ENCODE peak calls at places on chromosomes 16 and 17, in seven cellular contexts. D is fibroblast of the aortic adventitia; Y is H7; U is fibroblast of villous mesenchyme; M is CD8-positive, alpha-beta T cell; X is colonic mucosa; E is coronary artery. H is an unnamed sample.
A peak's percentile ranks its signal among the peaks of the same experiment; 100 is the strongest.

GRCh38 chr17:55570360-55570759 is 59.1 kb upstream of the SMIM36 start:
- DNase-seq in D (no peak), Y (no peak), U (no peak), M (no peak), X (no peak), E (no peak), H (no peak)

GRCh38 chr16:57976331-57976796 is 5.4 kb upstream of the CNGB1 start:
- DNase-seq in D (peak; percentile 62), Y (no peak), U (no peak), M (no peak), X (no peak), E (no peak), H (no peak)

GRCh38 chr16:5971924-5972323 is 874.3 kb upstream of the EEF2KMT start:
- DNase-seq in D (no peak), Y (no peak), U (no peak), M (no peak), X (no peak), E (no peak), H (no peak)

GRCh38 chr16:3998793-3999478 is 117.3 kb downstream of the ADCY9 start:
- DNase-seq in D (peak; percentile 69), Y (no peak), U (peak; percentile 77), M (no peak), X (no peak), E (no peak), H (no peak)

GRCh38 chr17:29240477-29240876 is 6.2 kb upstream of the CRYBA1 start:
- DNase-seq in D (no peak), Y (no peak), U (peak; percentile 27), M (no peak), X (no peak), E (no peak), H (no peak)

GRCh38 chr17:38379448-38379847 is 27.8 kb downstream of the SOCS7 start:
- DNase-seq in D (no peak), Y (no peak), U (no peak), M (no peak), X (no peak), E (no peak), H (no peak)

GRCh38 chr17:70073326-70073725 is 1.7 kb upstream of the KCNJ16 start:
- DNase-seq in D (no peak), Y (no peak), U (no peak), M (no peak), X (no peak), E (no peak), H (no peak)

GRCh38 chr17:29148790-29149430 is 31.3 kb downstream of the MYO18A start:
- DNase-seq in D (peak; percentile 91), Y (peak; percentile 99), U (peak; percentile 93), M (peak; percentile 87), X (peak; percentile 96), E (peak; percentile 97), H (peak; percentile 83)

GRCh38 chr16:9441021-9441420 is 349.6 kb downstream of the HAPSTR1 start:
- DNase-seq in D (no peak), Y (no peak), U (no peak), M (no peak), X (peak; percentile 42), E (no peak), H (no peak)

GRCh38 chr16:4517812-4518211 is 20.8 kb downstream of the CDIP1 start:
- DNase-seq in D (peak; percentile 32), Y (peak; percentile 92), U (peak; percentile 37), M (no peak), X (no peak), E (no peak), H (no peak)

DNA sequence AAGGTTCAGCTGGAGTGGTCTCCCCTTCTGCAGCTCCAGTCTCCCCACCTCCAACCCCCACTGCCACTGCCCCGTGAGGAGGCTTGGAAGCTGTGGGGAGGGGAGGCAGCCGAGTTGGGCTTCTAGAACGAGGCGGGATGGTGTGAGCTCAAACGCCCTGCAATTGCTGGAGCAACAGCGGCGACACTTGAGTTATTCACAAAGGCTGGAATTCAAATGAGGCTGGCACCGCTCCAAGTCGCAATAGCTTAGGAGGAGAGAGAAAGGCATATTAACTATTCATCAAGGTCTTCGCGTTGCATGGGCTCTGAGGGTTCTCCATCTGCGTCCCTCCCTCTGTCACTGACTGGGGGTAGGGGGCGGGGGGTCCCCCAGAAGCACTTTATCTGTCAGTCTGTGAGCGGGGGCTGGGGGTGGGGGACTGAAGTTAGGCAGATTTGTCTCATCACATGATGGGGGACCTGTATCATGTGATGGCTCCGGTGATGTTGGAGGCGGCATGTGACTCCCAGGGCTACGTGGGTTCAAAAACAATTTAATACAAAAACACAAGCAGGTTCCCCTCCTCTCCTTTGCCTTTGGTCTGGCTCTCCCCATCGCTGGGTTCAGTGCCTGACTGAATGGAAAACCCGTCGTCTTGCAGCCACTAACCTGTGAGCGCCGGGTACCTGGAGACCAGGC is 70.5 kb downstream of the RBBP6 start:
- DNase-seq in D (peak; percentile 68), Y (peak; percentile 72), U (peak; percentile 59), M (no peak), X (peak; percentile 36), E (no peak), H (no peak)
- H3K4me3 ChIP-seq in D (no peak overlapping the region), Y (peak overlapping the region; percentile 45), U (peak overlapping the region; percentile 21), M (peak overlapping the region; percentile 15), X (no peak overlapping the region), E (peak overlapping the region; percentile 63), H (no peak overlapping the region)

DNA sequence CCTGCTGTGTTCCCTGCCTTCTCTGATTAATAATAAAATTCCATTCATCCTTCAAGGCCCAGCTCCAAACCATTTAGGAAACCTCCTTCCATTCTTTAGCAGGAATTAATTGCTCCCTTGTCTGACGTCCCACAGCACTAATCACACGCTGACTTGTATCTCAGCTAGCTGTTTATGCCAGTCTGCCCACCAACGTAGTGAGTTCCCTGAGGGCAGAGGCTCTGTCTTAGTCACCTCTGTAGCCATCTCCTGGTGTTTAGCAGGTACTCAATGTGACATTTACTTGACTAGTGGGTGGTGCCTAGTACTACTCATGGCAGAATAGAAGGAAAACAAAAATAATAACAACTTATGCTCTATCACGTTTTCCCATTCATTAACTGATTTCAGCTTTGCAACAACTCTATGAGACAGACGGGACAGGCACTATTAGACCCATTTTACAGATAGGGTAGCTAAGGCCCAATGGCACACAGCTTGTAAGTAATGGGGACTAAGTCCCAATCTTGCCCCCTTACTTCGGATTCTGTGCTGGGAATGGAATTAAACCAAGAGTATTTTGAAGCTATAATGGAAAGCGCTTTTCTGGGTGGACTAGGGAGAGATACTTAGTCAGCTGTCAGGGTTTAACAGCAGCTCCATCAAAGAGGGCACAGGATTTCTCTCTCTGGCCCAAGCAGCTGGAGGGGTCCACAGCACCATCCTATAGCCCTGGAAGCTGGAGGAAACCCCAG is 931 bp upstream of the WIPF2 start:
- DNase-seq in D (no peak), Y (no peak), U (no peak), M (peak; percentile 21), X (no peak), E (no peak), H (no peak)
- H3K4me3 ChIP-seq in D (no peak overlapping the region), Y (peak overlapping the region; percentile 73), U (no peak overlapping the region), M (peak overlapping the region; percentile 83), X (no peak overlapping the region), E (peak overlapping the region; percentile 85), H (no peak overlapping the region)

GRCh38 chr16:89077076-89077475 is 16.6 kb upstream of the ACSF3 start:
- DNase-seq in D (no peak), Y (no peak), U (no peak), M (no peak), X (no peak), E (no peak), H (no peak)

GRCh38 chr16:89079434-89079833 is 14.2 kb upstream of the ACSF3 start:
- DNase-seq in D (no peak), Y (no peak), U (no peak), M (no peak), X (no peak), E (no peak), H (no peak)

GRCh38 chr16:89078172-89078571 is 15.5 kb upstream of the ACSF3 start:
- DNase-seq in D (no peak), Y (no peak), U (no peak), M (no peak), X (no peak), E (no peak), H (no peak)

GRCh38 chr16:89073346-89074221 is 20.1 kb upstream of the ACSF3 start:
- DNase-seq in D (no peak), Y (no peak), U (no peak), M (no peak), X (no peak), E (no peak), H (no peak)

DNA sequence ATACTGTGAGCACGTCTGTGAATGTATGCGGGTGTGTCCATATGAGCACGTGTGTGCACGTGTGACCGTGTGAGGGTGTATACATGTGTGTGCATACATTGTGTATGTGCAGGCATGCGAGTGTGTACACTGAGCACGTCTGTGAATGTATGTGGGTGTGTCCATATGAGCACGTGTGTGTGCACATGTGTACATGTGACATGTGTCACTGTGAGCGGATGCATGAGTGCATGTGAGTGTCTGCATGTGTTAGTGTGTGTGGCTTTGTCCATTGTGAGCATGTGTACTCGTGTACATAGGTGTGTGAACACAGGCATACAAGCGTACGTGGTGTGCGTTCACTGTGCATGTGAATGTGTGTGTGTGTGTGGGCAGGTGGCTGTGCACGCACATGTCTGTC is 17.5 kb upstream of the ACSF3 start:
- DNase-seq in D (no peak), Y (no peak), U (no peak), M (no peak), X (no peak), E (no peak), H (no peak)
- H3K4me3 ChIP-seq in D (no peak overlapping the region), Y (no peak overlapping the region), U (no peak overlapping the region), M (no peak overlapping the region), X (no peak overlapping the region), E (no peak overlapping the region), H (no peak overlapping the region)

GRCh38 chr17:82366749-82367148 is 4.8 kb upstream of the UTS2R start:
- DNase-seq in D (no peak), Y (no peak), U (no peak), M (no peak), X (peak; percentile 55), E (no peak), H (no peak)

GRCh38 chr17:82365586-82366295 is 5.8 kb upstream of the UTS2R start:
- DNase-seq in D (no peak), Y (no peak), U (no peak), M (no peak), X (no peak), E (no peak), H (no peak)

GRCh38 chr17:82369211-82369610 is 2.4 kb upstream of the UTS2R start:
- DNase-seq in D (no peak), Y (no peak), U (no peak), M (no peak), X (no peak), E (no peak), H (no peak)

GRCh38 chr17:82370471-82371332 is 863 bp upstream of the UTS2R start:
- DNase-seq in D (peak; percentile 7), Y (peak; percentile 75), U (peak; percentile 30), M (no peak), X (no peak), E (no peak), H (no peak)

DNA sequence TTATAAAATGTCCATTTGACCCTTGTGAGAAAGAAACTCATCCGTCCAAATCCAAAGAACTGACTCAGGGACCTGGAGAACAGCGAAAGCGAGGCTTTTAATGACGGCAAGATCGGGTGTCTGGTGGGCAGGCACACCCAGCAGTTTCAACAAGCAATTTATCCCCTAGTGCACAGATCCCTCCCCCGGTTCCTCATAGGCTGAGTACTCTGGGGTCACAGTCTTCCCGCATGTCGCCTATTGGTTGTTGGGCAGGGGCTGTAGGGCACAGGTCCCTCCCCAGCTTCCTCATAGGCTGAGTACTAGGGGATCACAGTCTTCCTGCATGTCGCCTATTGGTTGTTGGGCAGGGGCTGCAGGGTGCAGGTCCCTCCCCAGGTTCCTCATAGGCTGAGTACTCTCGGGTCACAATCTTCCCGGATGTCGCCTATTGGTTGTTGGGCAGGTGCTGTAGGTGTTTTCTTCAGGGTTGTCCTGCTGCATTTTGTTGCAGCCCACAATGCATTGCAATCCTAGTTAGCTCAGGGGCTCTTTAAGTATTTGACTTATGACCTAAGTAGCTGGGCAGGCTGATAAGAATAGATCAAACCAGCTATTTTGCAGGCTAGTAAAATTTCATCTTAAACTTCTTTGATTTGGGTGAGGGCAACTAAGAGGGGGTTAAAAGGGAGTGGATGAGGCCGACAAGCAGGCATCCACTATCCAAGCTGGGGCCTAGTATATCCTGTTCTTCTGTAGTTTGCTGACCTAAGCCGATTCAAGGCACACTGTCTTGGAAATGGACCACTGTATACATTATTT is 3.6 kb upstream of the UTS2R start:
- DNase-seq in D (no peak), Y (peak; percentile 79), U (peak; percentile 60), M (no peak), X (no peak), E (no peak), H (peak; percentile 96)
- H3K4me3 ChIP-seq in D (no peak overlapping the region), Y (no peak overlapping the region), U (no peak overlapping the region), M (no peak overlapping the region), X (no peak overlapping the region), E (no peak overlapping the region), H (peak overlapping the region; percentile 26)